ENCODE peak calls at places on chromosomes 16 and 17, in four cellular contexts. R is CD8-positive, alpha-beta memory T cell; N is AG04450; G is activated CD4-positive, alpha-beta T cell treated with anti-CD3 and anti-CD28 coated beads for 48 hours. L is an unnamed sample.

GRCh38 chr17:77129568-77130301 is 11.0 kb upstream of the SEC14L1 start:
- DNase-seq in R (no peak), N (no peak), G (no peak), L (no peak)

GRCh38 chr16:76780556-76780955 is 410.4 kb upstream of the MON1B start:
- DNase-seq in R (no peak), N (no peak), G (no peak), L (no peak)

GRCh38 chr17:10614536-10615155 is 42.5 kb downstream of the MYH3 start:
- DNase-seq in R (no peak), N (peak), G (peak), L (no peak)

GRCh38 chr17:68053237-68054030 is 17.9 kb downstream of the KPNA2 start:
- DNase-seq in R (no peak), N (peak), G (no peak), L (no peak)

GRCh38 chr16:88941933-88942909 is 34.8 kb downstream of the CBFA2T3 start:
- DNase-seq in R (peak), N (no peak), G (peak), L (peak)

GRCh38 chr17:1469231-1469852 is 13.3 kb upstream of the CRK start:
- DNase-seq in R (no peak), N (no peak), G (no peak), L (no peak)

GRCh38 chr16:67246081-67246944 is 968 bp downstream of the FHOD1 start:
- DNase-seq in R (peak), N (peak), G (peak), L (peak)

GRCh38 chr16:70696952-70697600 is 11.2 kb upstream of the MTSS2 start:
- DNase-seq in R (peak), N (no peak), G (no peak), L (no peak)

GRCh38 chr16:25217921-25218320 is 1.2 kb downstream of the AQP8 start:
- DNase-seq in R (no peak), N (no peak), G (no peak), L (no peak)

GRCh38 chr17:16027708-16028584 is 28.3 kb downstream of the TTC19 start:
- DNase-seq in R (no peak), N (peak), G (peak), L (no peak)

GRCh38 chr17:74288785-74289184 is 14.8 kb downstream of the DNAI2 start:
- DNase-seq in R (no peak), N (no peak), G (peak), L (no peak)

GRCh38 chr16:88809068-88809675 is 2.6 kb downstream of the APRT start:
- DNase-seq in R (no peak), N (no peak), G (peak), L (no peak)

GRCh38 chr17:75487351-75488070 is 27.8 kb downstream of the CASKIN2 start:
- DNase-seq in R (peak), N (no peak), G (peak), L (peak)

GRCh38 chr16:89094252-89094901 is 725 bp downstream of the ACSF3 start:
- DNase-seq in R (peak), N (no peak), G (peak), L (no peak)

GRCh38 chr17:81295031-81295677 is at the start of gene SLC38A10:
- DNase-seq in R (peak), N (peak), G (peak), L (peak)